ENCODE peak calls at places on chromosomes 16 and 17, in eight cellular contexts. R is choroid plexus epithelial cell, Y is OCI-LY7, A is GM13976, C is AG09319, W is HFFc6, Z is cardiac fibroblast, P is tibial artery. X is an unnamed sample.

GRCh38 chr17:9050801-9051401 is 29.6 kb downstream of the NTN1 start:
- DNase-seq in R (peak; percentile 0), Y (no peak), A (no peak), C (no peak), W (no peak), Z (no peak), P (no peak), X (no peak)

GRCh38 chr16:88856122-88856827 is 472 bp downstream of the GALNS start:
- DNase-seq in R (no peak), Y (peak; percentile 7), A (no peak), C (no peak), W (no peak), Z (no peak), P (no peak), X (no peak)

GRCh38 chr17:59454633-59455105 is 110.7 kb upstream of the DHX40 start:
- DNase-seq in R (no peak), Y (no peak), A (no peak), C (no peak), W (no peak), Z (no peak), P (no peak), X (no peak)

GRCh38 chr17:42924891-42925290 is 24.3 kb downstream of the G6PC1 start:
- DNase-seq in R (no peak), Y (no peak), A (no peak), C (no peak), W (no peak), Z (no peak), P (no peak), X (no peak)

GRCh38 chr17:41695134-41695661 is 6.5 kb downstream of the EIF1 start:
- DNase-seq in R (peak; percentile 19), Y (no peak), A (no peak), C (no peak), W (no peak), Z (peak; percentile 9), P (no peak), X (no peak)

GRCh38 chr17:56708670-56709410 is 115.3 kb downstream of the NOG start:
- DNase-seq in R (no peak), Y (no peak), A (no peak), C (no peak), W (no peak), Z (no peak), P (no peak), X (no peak)

GRCh38 chr17:9322298-9322697 is 253.3 kb downstream of the STX8 start:
- DNase-seq in R (peak; percentile 55), Y (no peak), A (no peak), C (no peak), W (no peak), Z (no peak), P (no peak), X (no peak)

GRCh38 chr17:82449883-82450356 is 632 bp downstream of the CYBC1 start:
- DNase-seq in R (no peak), Y (no peak), A (no peak), C (no peak), W (no peak), Z (no peak), P (no peak), X (no peak)

GRCh38 chr16:79508294-79508693 is 92.2 kb downstream of the MAF start:
- DNase-seq in R (no peak), Y (no peak), A (no peak), C (no peak), W (no peak), Z (no peak), P (no peak), X (no peak)

GRCh38 chr16:23324727-23325126 is 22.6 kb downstream of the SCNN1B start:
- DNase-seq in R (no peak), Y (no peak), A (no peak), C (no peak), W (no peak), Z (no peak), P (no peak), X (no peak)

GRCh38 chr17:16304832-16305231 is 48.4 kb downstream of the CENPV start:
- DNase-seq in R (peak; percentile 66), Y (peak; percentile 57), A (no peak), C (no peak), W (no peak), Z (peak; percentile 42), P (no peak), X (peak; percentile 46)

GRCh38 chr17:83136931-83137330 is 57.5 kb downstream of the METRNL start:
- DNase-seq in R (no peak), Y (no peak), A (no peak), C (no peak), W (no peak), Z (no peak), P (peak; percentile 54), X (no peak)

GRCh38 chr16:66605177-66605999 is 884 bp downstream of the CMTM3 start:
- DNase-seq in R (peak; percentile 38), Y (peak; percentile 38), A (peak; percentile 70), C (no peak), W (peak; percentile 1), Z (peak; percentile 46), P (peak; percentile 79), X (peak; percentile 38)

GRCh38 chr17:74523308-74523707 is 8.0 kb downstream of the CD300LB start:
- DNase-seq in R (no peak), Y (no peak), A (no peak), C (no peak), W (no peak), Z (no peak), P (peak; percentile 51), X (no peak)

GRCh38 chr16:3744018-3744417 is 26.7 kb upstream of the TRAP1 start:
- DNase-seq in R (no peak), Y (no peak), A (no peak), C (no peak), W (no peak), Z (no peak), P (peak; percentile 29), X (no peak)

GRCh38 chr16:59881366-59881765 is 1147.2 kb upstream of the GOT2 start:
- DNase-seq in R (no peak), Y (no peak), A (no peak), C (no peak), W (no peak), Z (no peak), P (no peak), X (no peak)

GRCh38 chr17:32546031-32546444 is 59.2 kb downstream of the CDK5R1 start:
- DNase-seq in R (no peak), Y (no peak), A (no peak), C (no peak), W (no peak), Z (no peak), P (no peak), X (no peak)

GRCh38 chr16:84240455-84240854 is 643 bp upstream of the KCNG4 start:
- DNase-seq in R (no peak), Y (no peak), A (no peak), C (no peak), W (no peak), Z (no peak), P (no peak), X (no peak)

GRCh38 chr16:66401610-66402009 is 25.5 kb upstream of the BEAN1 start:
- DNase-seq in R (no peak), Y (no peak), A (no peak), C (no peak), W (no peak), Z (no peak), P (peak; percentile 57), X (no peak)

GRCh38 chr17:409848-410673 is 57.5 kb upstream of the RPH3AL start:
- DNase-seq in R (peak; percentile 99), Y (peak; percentile 100), A (peak; percentile 99), C (peak; percentile 98), W (peak; percentile 97), Z (peak; percentile 99), P (peak; percentile 100), X (peak; percentile 97)
- TF ChIP-seq CTCF in R (no peak), Y (no peak), A (no peak), C (no peak), W (no peak), Z (no peak), P (no peak), X (no peak)

GRCh38 chr17:13323990-13324389 is 277.7 kb downstream of the HS3ST3A1 start:
- DNase-seq in R (peak; percentile 36), Y (no peak), A (no peak), C (no peak), W (no peak), Z (no peak), P (no peak), X (peak; percentile 64)

GRCh38 chr17:13320046-13320785 is 281.5 kb downstream of the HS3ST3A1 start:
- DNase-seq in R (no peak), Y (no peak), A (no peak), C (no peak), W (no peak), Z (no peak), P (no peak), X (no peak)

GRCh38 chr17:13321932-13322701 is 279.6 kb downstream of the HS3ST3A1 start:
- DNase-seq in R (no peak), Y (no peak), A (no peak), C (no peak), W (no peak), Z (no peak), P (no peak), X (no peak)
- TF ChIP-seq CTCF in R (no peak), Y (no peak), A (no peak), C (no peak), W (no peak), Z (no peak), P (no peak), X (no peak)

DNA sequence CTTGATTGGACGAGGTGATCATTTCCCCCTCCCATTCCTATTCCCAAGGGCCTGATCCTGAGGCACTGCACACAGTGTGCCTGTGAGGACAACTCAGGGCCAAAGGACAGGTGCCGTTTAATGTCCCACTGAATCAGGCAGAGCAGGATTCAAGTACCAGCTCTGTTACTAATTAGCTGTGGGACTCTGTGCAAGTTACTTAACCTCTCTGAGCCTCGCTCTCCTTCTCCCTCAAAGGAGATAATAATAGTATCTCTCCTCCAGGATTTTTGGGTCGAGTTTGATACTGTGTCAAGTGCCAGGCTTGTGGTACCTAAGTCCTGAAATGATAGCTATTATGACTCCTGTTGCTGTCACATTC is 86.8 kb upstream of the NKD1 start:
- DNase-seq in R (no peak), Y (no peak), A (no peak), C (no peak), W (no peak), Z (no peak), P (no peak), X (no peak)
- TF ChIP-seq CTCF in R (no peak), Y (no peak), A (no peak), C (no peak), W (no peak), Z (no peak), P (no peak), X (no peak)

GRCh38 chr17:27905524-27906237 is 12.5 kb upstream of the LYRM9 start:
- DNase-seq in R (no peak), Y (no peak), A (no peak), C (no peak), W (no peak), Z (no peak), P (no peak), X (no peak)

GRCh38 chr17:27906238-27906603 is 13.1 kb upstream of the LYRM9 start:
- DNase-seq in R (no peak), Y (no peak), A (no peak), C (no peak), W (no peak), Z (no peak), P (no peak), X (no peak)

GRCh38 chr17:27904534-27904933 is 11.4 kb upstream of the LYRM9 start:
- DNase-seq in R (no peak), Y (no peak), A (no peak), C (no peak), W (no peak), Z (no peak), P (no peak), X (no peak)

GRCh38 chr17:27906623-27907022 is 13.5 kb upstream of the LYRM9 start:
- DNase-seq in R (no peak), Y (no peak), A (no peak), C (no peak), W (no peak), Z (no peak), P (no peak), X (no peak)

GRCh38 chr17:27907976-27908558 is 14.9 kb upstream of the LYRM9 start:
- DNase-seq in R (no peak), Y (no peak), A (no peak), C (no peak), W (no peak), Z (no peak), P (no peak), X (no peak)
- TF ChIP-seq CTCF in R (no peak), Y (peak; percentile 21), A (no peak), C (no peak), W (no peak), Z (no peak), P (no peak), X (no peak)

X was measured in fibroblast of villous mesenchyme.